ENCODE peak calls at places on chromosome 15, in six cellular contexts. X is astrocyte, N is AG04450, T is fibroblast of pulmonary artery, R is endothelial cell of umbilical vein, P is NB4. C is an unnamed sample.

GRCh38 chr15:67935244-67935643 is 95.4 kb upstream of the RNU6-1 start:
- DNase-seq in X (no peak), N (no peak), T (no peak), R (no peak), P (no peak), C (no peak)

GRCh38 chr15:69979783-69980182 is 117.9 kb downstream of the TLE3 start:
- DNase-seq in X (no peak), N (no peak), T (no peak), R (no peak), P (no peak), C (no peak)

GRCh38 chr15:68518046-68518445 is 60.7 kb upstream of the CORO2B start:
- DNase-seq in X (no peak), N (no peak), T (no peak), R (no peak), P (no peak), C (peak)

GRCh38 chr15:70375586-70375985 is 277.9 kb upstream of the TLE3 start:
- DNase-seq in X (no peak), N (no peak), T (no peak), R (no peak), P (no peak), C (no peak)

GRCh38 chr15:68658151-68658550 is 79.4 kb downstream of the CORO2B start:
- DNase-seq in X (no peak), N (no peak), T (no peak), R (no peak), P (peak), C (no peak)

GRCh38 chr15:41904487-41905359 is 10.9 kb upstream of the SPTBN5 start:
- DNase-seq in X (no peak), N (peak), T (peak), R (peak), P (peak), C (no peak)

GRCh38 chr15:32942286-32942927 is 224.6 kb downstream of the GREM1 start:
- DNase-seq in X (peak), N (no peak), T (no peak), R (no peak), P (no peak), C (no peak)

GRCh38 chr15:85607842-85608241 is 186.9 kb downstream of the KLHL25 start:
- DNase-seq in X (peak), N (peak), T (peak), R (peak), P (no peak), C (no peak)

GRCh38 chr15:90864507-90864906 is 3.9 kb upstream of the FURIN start:
- DNase-seq in X (no peak), N (no peak), T (no peak), R (no peak), P (peak), C (no peak)

GRCh38 chr15:91223902-91224301 is 123.8 kb downstream of the SV2B start:
- DNase-seq in X (no peak), N (no peak), T (no peak), R (no peak), P (no peak), C (no peak)

GRCh38 chr15:85840079-85840801 is 45.5 kb upstream of the KLHL25 start:
- DNase-seq in X (peak), N (no peak), T (peak), R (peak), P (peak), C (peak)

GRCh38 chr15:79593119-79593869 is 161.2 kb downstream of the MINAR1 start:
- DNase-seq in X (no peak), N (no peak), T (peak), R (peak), P (peak), C (peak)

GRCh38 chr15:57160823-57161560 is 215.3 kb upstream of the CGNL1 start:
- DNase-seq in X (peak), N (no peak), T (no peak), R (no peak), P (no peak), C (no peak)

GRCh38 chr15:80558631-80559319 is 136.3 kb upstream of the ABHD17C start:
- DNase-seq in X (no peak), N (no peak), T (no peak), R (no peak), P (peak), C (peak)

GRCh38 chr15:77659350-77660321 is 26.9 kb upstream of the LINGO1 start:
- DNase-seq in X (peak), N (no peak), T (peak), R (peak), P (peak), C (no peak)

GRCh38 chr15:70856884-70857546 is 3.1 kb upstream of the LARP6 start:
- DNase-seq in X (peak), N (peak), T (peak), R (peak), P (no peak), C (peak)

GRCh38 chr15:40458495-40459371 is 12.1 kb upstream of the CHST14 start:
- DNase-seq in X (no peak), N (no peak), T (no peak), R (no peak), P (no peak), C (no peak)

GRCh38 chr15:41821831-41822230 is 6.1 kb upstream of the JMJD7 start:
- DNase-seq in X (no peak), N (no peak), T (no peak), R (no peak), P (no peak), C (no peak)

GRCh38 chr15:58517682-58518525 is 86.1 kb downstream of the LIPC start:
- DNase-seq in X (no peak), N (no peak), T (no peak), R (no peak), P (peak), C (no peak)

GRCh38 chr15:78037328-78037727 is 40.2 kb downstream of the TBC1D2B start:
- DNase-seq in X (no peak), N (no peak), T (no peak), R (no peak), P (no peak), C (no peak)

GRCh38 chr15:93037341-93038063 is 51.5 kb downstream of the RGMA start:
- DNase-seq in X (peak), N (no peak), T (peak), R (no peak), P (peak), C (no peak)

GRCh38 chr15:68210409-68210756 is 5.3 kb upstream of the CALML4 start:
- DNase-seq in X (no peak), N (no peak), T (no peak), R (no peak), P (no peak), C (no peak)

GRCh38 chr15:91100561-91101355 is 701 bp downstream of the SV2B start:
- DNase-seq in X (no peak), N (no peak), T (peak), R (peak), P (peak), C (no peak)

GRCh38 chr15:33310481-33311311 is at the start of gene RYR3:
- DNase-seq in X (peak), N (no peak), T (no peak), R (no peak), P (no peak), C (no peak)

GRCh38 chr15:60526127-60526616 is 47.2 kb upstream of the ICE2 start:
- DNase-seq in X (no peak), N (no peak), T (no peak), R (no peak), P (no peak), C (no peak)

GRCh38 chr15:75966073-75966472 is 46.2 kb downstream of the NRG4 start:
- DNase-seq in X (peak), N (peak), T (peak), R (no peak), P (no peak), C (no peak)

GRCh38 chr15:73325191-73325980 is 43.4 kb downstream of the HCN4 start:
- DNase-seq in X (no peak), N (no peak), T (no peak), R (no peak), P (peak), C (no peak)
- TF ChIP-seq CTCF in X (no peak), N (no peak), T (no peak), R (no peak), P (peak), C (peak)

DNA sequence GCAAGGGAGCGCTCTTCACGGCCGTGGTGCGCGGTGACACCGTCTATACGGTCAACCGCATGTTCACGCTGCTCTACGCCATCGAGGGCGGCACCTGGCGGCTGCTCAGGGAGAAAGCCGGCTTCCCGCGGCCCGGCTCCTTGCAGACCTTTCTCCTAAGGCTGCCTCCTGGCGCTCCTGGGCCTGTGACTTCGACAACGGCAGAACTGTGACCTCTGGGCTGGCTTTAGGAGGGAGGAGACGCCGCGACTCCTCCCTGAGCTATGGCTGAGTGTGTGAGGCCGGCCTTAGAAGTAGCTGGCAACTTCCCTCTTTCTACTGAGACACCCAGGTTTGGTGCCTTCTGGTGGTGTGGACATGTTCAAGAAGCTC is 1.4 kb downstream of the KBTBD13 start:
- DNase-seq in X (no peak), N (no peak), T (peak), R (peak), P (peak), C (no peak)
- TF ChIP-seq CTCF in X (peak), N (peak), T (peak), R (peak), P (no peak), C (no peak)

DNA sequence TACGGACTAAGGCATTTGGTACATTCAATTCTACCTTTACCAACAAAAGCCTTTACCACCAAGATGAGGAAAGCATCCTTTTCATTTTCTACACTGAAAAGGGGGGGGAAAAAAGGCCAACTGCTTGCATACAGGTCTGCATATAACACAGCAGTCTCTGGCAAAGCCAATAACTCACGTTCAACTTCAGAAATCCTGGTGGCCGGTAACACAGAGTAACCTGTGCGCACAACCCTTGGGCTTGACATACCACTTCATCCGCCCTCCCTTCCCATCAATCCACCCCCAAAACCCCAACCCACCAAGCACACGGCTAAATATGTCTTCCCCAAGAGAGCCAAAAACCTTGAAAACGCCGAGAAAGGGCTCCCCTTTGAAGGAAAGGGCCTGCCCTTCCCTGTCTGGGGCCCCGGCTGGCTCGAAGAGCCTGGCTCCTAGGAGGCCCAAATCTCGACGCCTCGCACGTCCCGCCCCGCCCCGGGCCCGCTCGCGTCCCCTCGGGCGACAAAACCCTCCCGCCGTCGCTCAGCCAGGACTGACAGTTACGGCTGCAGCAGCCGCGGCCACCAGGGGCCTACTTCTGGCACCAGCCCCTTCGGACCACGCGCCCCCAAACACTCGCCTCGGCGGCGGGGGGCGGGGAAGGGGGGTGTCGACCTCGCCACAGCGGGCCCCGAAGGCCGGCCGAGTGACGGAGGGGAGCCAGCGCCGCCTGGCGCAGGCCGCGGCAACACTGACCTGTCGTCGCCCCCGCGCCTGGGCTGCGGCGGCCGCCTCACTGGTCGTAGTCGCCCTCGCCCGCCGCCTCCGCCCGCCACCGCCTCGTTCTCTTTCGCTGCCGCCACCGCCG is 848 bp downstream of the UBE3A start:
- DNase-seq in X (peak), N (no peak), T (peak), R (peak), P (peak), C (peak)
- TF ChIP-seq CTCF in X (no peak), N (no peak), T (peak), R (peak), P (no peak), C (peak)

DNA sequence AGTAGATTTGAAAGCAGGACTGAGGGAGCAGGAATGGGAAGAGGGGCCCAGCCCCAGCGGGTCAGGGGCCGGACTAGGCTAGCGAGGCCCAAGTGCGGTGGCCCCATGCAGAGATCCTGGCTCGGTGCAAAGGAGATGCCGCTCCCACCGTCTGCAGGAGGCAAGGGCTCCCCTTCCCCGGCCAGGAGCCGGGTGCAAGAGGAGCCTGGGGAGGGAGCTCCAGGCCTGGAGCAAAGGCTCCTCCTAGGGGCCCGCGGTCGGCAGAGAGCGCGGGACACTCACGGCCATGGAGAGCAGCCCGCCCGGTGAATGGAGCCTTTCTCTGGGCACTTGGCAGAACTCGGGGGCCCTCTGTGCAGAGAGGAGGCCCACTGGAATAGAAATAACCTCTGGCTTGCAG is 43.2 kb upstream of the USP3 start:
- DNase-seq in X (no peak), N (no peak), T (peak), R (no peak), P (no peak), C (no peak)
- TF ChIP-seq CTCF in X (no peak), N (no peak), T (peak), R (no peak), P (no peak), C (no peak)